ENCODE peak calls at places on chromosomes 13 and 19, in ten cellular contexts. C is A549, X is suprapubic skin, W is tibial nerve, Y is stomach, V is sigmoid colon, A is GM12878, K is HepG2, O is upper lobe of left lung, R is transverse colon. U is an unnamed sample.

GRCh38 chr13:24511824-24512207 is 762 bp downstream of the PARP4 start:
- DNase-seq in A (peak; percentile 9), X (no peak), O (no peak), C (peak; percentile 2), W (no peak), R (peak; percentile 49), K (no peak), V (no peak), Y (no peak), U (no peak)

GRCh38 chr19:30387311-30388115 is 15.3 kb downstream of the ZNF536 start:
- DNase-seq in O (no peak), Y (no peak), R (no peak), K (no peak), W (no peak), X (no peak), C (no peak), A (no peak), V (no peak), U (no peak)

GRCh38 chr19:13350072-13350471 is 156.2 kb downstream of the CACNA1A start:
- DNase-seq in C (no peak), O (no peak), K (no peak), W (no peak), A (no peak), Y (no peak), V (no peak), R (no peak), X (no peak), U (no peak)

GRCh38 chr13:98252931-98253470 is 75.9 kb upstream of the RNF113B start:
- DNase-seq in W (peak; percentile 11), A (no peak), Y (no peak), V (no peak), K (peak; percentile 49), R (no peak), C (no peak), O (no peak), X (no peak), U (no peak)

GRCh38 chr13:89584058-89584457 is 1763.4 kb upstream of the MIR17HG start:
- DNase-seq in R (no peak), V (no peak), O (no peak), W (no peak), Y (no peak), K (no peak), X (no peak), C (no peak), A (no peak), U (no peak)

GRCh38 chr13:111202745-111203144 is 87.6 kb downstream of the ARHGEF7 start:
- DNase-seq in A (no peak), W (no peak), K (no peak), C (peak; percentile 13), O (no peak), R (no peak), X (no peak), Y (no peak), V (no peak), U (no peak)

GRCh38 chr13:72567566-72567965 is 159.9 kb downstream of the MZT1 start:
- DNase-seq in A (no peak), W (no peak), V (no peak), X (no peak), R (no peak), K (no peak), C (no peak), Y (no peak), O (no peak), U (no peak)

GRCh38 chr13:76965759-76966421 is 17.6 kb downstream of the ACOD1 start:
- DNase-seq in Y (peak; percentile 33), O (no peak), R (peak; percentile 14), W (peak; percentile 66), C (no peak), K (no peak), X (no peak), A (no peak), V (peak; percentile 75), U (peak; percentile 74)

GRCh38 chr19:46499692-46500091 is 4.0 kb upstream of the PNMA8B start:
- DNase-seq in R (no peak), Y (no peak), O (no peak), X (no peak), A (no peak), W (no peak), V (no peak), C (no peak), K (no peak), U (no peak)

DNA sequence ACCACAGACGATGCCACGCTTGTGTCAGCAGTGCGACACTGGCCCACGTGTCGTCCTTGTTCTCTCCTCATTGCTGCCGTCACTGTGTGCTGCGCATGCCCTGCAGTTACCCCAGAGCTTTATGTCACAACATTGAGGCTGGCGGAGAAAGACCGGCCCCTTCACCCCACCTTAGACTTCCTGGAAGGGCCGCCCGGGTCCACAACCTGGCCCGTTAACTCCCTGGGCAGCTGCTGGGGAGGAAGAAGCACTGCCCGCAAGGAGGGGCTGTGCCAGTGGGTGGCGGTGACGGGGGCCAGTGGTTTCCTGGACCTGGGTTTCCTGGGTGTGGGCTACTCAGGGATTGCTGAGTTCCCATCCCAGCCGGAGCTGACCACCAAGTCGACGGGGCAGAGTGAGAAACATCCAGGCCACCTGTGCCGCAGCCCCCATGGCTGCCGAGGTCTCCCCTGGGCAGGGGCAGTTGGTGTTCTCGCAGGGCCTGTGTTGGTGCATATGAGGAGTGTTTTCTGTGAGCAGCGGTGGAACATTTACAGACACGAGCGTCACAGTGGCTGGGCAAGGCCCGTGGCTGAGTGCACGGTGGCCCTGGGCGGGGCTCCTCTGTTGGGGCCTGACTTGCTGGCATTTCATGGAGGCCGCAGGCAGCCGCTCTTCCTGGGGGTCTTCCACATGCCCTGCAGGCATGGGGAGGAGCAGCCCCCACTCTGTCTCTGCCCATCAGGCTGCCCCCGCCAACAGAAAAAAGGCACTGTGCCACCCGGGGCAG is 23.1 kb downstream of the TFDP1 start:
- DNase-seq in C (no peak), A (no peak), W (no peak), K (no peak), V (no peak), O (no peak), Y (peak; percentile 28), R (no peak), X (no peak), U (no peak)
- TF ChIP-seq EP300 in C (no peak), A (no peak), W (no peak), K (no peak), V (no peak), O (peak; percentile 91), Y (no peak), R (no peak), X (no peak), U (no peak)

DNA sequence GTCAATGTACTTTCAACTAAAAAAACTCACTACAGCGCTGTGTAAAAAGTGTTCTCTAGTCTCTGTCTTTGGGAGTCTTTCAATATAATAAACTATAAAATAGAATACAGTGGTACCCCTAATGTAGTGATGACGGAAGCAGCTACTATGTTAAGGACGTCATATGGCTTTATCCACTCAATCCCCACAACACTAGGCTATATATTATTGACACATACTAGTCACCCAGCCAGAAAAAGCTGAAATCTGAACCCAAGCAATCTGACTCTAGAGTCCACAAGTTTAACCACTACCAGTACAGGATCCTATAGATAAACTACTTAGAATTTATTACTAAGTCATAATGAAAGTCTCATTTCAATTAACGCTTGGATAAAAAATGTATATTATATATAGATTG is 48.3 kb downstream of the ELF1 start:
- DNase-seq in R (no peak), V (no peak), Y (no peak), O (no peak), W (no peak), C (no peak), X (no peak), K (no peak), A (no peak), U (no peak)
- H3K4me1 ChIP-seq in R (peaks cover 100% of the 10 kb centered on the region), V (peaks cover 89% of the 10 kb centered on the region), Y (peaks cover 50% of the 10 kb centered on the region), O (peaks cover 82% of the 10 kb centered on the region), W (no peaks in the 10 kb centered on the region), C (peaks cover 40% of the 10 kb centered on the region), X (peaks cover 82% of the 10 kb centered on the region), K (peaks cover 74% of the 10 kb centered on the region), A (peaks cover 51% of the 10 kb centered on the region), U (peaks cover 6% of the 10 kb centered on the region)

DNA sequence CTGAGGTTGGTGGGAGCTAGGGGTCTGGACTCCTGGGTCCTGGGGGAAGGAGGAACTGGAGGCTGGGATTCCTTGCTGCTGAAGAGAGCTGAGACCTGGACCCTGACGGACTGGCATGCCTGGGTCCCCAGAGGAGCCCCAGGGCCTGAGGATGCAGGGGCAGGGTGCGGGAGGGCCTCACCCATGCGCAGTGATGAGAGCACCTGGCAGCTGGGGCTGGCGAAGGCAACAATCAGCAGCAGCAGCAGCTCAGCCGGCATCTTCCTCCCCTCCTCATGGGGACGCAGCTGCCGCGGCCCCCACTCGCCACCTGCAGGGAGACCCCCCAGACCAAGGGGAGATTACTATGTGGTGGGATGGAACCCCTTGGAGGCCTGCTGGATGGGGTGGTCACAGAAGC is 4.5 kb downstream of the GRIK5 start:
- DNase-seq in C (no peak), V (no peak), K (no peak), X (no peak), R (no peak), W (no peak), A (no peak), Y (no peak), O (no peak), U (no peak)
- TF ChIP-seq EP300 in C (no peak), V (no peak), K (no peak), X (no peak), R (no peak), W (no peak), A (no peak), Y (no peak), O (no peak), U (no peak)

GRCh38 chr13:99972190-99972731 is 694 bp upstream of the ZIC5 start:
- DNase-seq in X (no peak), W (no peak), C (no peak), Y (no peak), A (no peak), R (no peak), O (no peak), V (no peak), K (no peak), U (no peak)

GRCh38 chr13:99973163-99973785 is 1.7 kb upstream of the ZIC5 start:
- DNase-seq in A (no peak), Y (no peak), O (no peak), V (no peak), X (no peak), W (no peak), R (no peak), K (no peak), C (no peak), U (no peak)

GRCh38 chr13:99974296-99974938 is 2.9 kb upstream of the ZIC5 start:
- DNase-seq in K (no peak), R (no peak), V (no peak), A (no peak), Y (no peak), C (no peak), W (no peak), X (no peak), O (no peak), U (no peak)

GRCh38 chr13:99974939-99975561 is 3.5 kb upstream of the ZIC5 start:
- DNase-seq in X (no peak), V (no peak), R (no peak), C (no peak), A (no peak), Y (peak; percentile 11), W (no peak), O (no peak), K (no peak), U (no peak)

DNA sequence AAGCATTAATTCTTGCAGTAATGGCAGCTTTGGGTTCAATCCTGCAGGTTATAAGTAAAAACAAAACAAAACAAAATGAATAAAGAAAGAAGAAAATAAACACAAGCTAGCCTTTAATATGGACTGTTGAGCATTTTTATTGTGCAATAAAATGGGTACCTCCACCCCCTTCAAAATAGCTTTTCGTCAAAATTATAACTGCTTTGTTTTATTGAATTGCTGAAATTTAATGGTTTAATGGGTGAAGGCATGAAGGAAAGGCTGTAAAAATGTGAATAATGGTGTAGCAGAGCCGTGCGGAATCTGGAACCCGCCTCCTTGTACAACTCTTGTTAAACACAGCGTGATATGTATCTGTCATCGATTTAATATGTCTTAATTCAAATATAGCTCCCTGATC is 2.2 kb upstream of the ZIC5 start:
- DNase-seq in C (no peak), V (no peak), R (no peak), K (no peak), O (no peak), Y (no peak), X (no peak), A (no peak), W (no peak), U (no peak)
- H3K4me1 ChIP-seq in C (no peaks in the 10 kb centered on the region), V (peaks cover 27% of the 10 kb centered on the region), R (peaks cover 36% of the 10 kb centered on the region), K (peaks cover 19% of the 10 kb centered on the region), O (peaks cover 25% of the 10 kb centered on the region), Y (peaks cover 28% of the 10 kb centered on the region), X (peaks cover 34% of the 10 kb centered on the region), A (no peaks in the 10 kb centered on the region), W (no peaks in the 10 kb centered on the region), U (peaks cover 5% of the 10 kb centered on the region)

U was measured in ovary.